ENCODE peak calls at places on chromosomes 2 and 18, in six cellular contexts. One of them, this sample, is unnamed.

GRCh38 chr18:24086082-24086481 is 52.8 kb upstream of the CABYR start:
- DNase-seq in brain microvascular endothelial cell: no peak
- DNase-seq in stomach: no peak
- DNase-seq in endothelial cell: no peak
- DNase-seq in coronary artery: no peak
- DNase-seq in heart left ventricle: no peak
- DNase-seq in this sample: no peak

GRCh38 chr2:44668336-44668735 is 273.2 kb upstream of the SIX3 start:
- DNase-seq in endothelial cell: no peak
- DNase-seq in brain microvascular endothelial cell: no peak
- DNase-seq in heart left ventricle: no peak
- DNase-seq in coronary artery: no peak
- DNase-seq in stomach: no peak
- DNase-seq in this sample: no peak

GRCh38 chr18:59765343-59765742 is 68.1 kb upstream of the CCBE1 start:
- DNase-seq in coronary artery: no peak
- DNase-seq in brain microvascular endothelial cell: no peak
- DNase-seq in heart left ventricle: no peak
- DNase-seq in endothelial cell: no peak
- DNase-seq in stomach: no peak
- DNase-seq in this sample: no peak

GRCh38 chr18:58045265-58046086 is 1.4 kb downstream of the NEDD4L start:
- DNase-seq in stomach: peak
- DNase-seq in endothelial cell: peak
- DNase-seq in coronary artery: no peak
- DNase-seq in heart left ventricle: no peak
- DNase-seq in brain microvascular endothelial cell: no peak
- DNase-seq in this sample: peak

GRCh38 chr2:101125374-101125773 is 25.8 kb downstream of the TBC1D8 start:
- DNase-seq in endothelial cell: no peak
- DNase-seq in coronary artery: no peak
- DNase-seq in stomach: no peak
- DNase-seq in brain microvascular endothelial cell: no peak
- DNase-seq in heart left ventricle: no peak
- DNase-seq in this sample: no peak

GRCh38 chr2:210922419-210922818 is 366.0 kb downstream of the CPS1 start:
- DNase-seq in brain microvascular endothelial cell: no peak
- DNase-seq in endothelial cell: no peak
- DNase-seq in coronary artery: no peak
- DNase-seq in stomach: no peak
- DNase-seq in heart left ventricle: no peak
- DNase-seq in this sample: no peak

GRCh38 chr2:113965644-113966043 is 75.8 kb downstream of the ACTR3 start:
- DNase-seq in stomach: no peak
- DNase-seq in endothelial cell: peak
- DNase-seq in brain microvascular endothelial cell: peak
- DNase-seq in coronary artery: no peak
- DNase-seq in heart left ventricle: no peak
- DNase-seq in this sample: peak

GRCh38 chr2:235510305-235510704 is 16.5 kb downstream of the AGAP1 start:
- DNase-seq in heart left ventricle: no peak
- DNase-seq in coronary artery: no peak
- DNase-seq in stomach: no peak
- DNase-seq in brain microvascular endothelial cell: no peak
- DNase-seq in endothelial cell: no peak
- DNase-seq in this sample: no peak

GRCh38 chr2:205748660-205749059 is 66.4 kb downstream of the NRP2 start:
- DNase-seq in heart left ventricle: no peak
- DNase-seq in endothelial cell: no peak
- DNase-seq in coronary artery: no peak
- DNase-seq in stomach: no peak
- DNase-seq in brain microvascular endothelial cell: no peak
- DNase-seq in this sample: no peak

GRCh38 chr2:147045113-147045512 is 799.7 kb upstream of the ACVR2A start:
- DNase-seq in brain microvascular endothelial cell: peak
- DNase-seq in stomach: peak
- DNase-seq in heart left ventricle: no peak
- DNase-seq in coronary artery: no peak
- DNase-seq in endothelial cell: peak
- DNase-seq in this sample: peak

GRCh38 chr2:113114224-113114945 is 13.0 kb upstream of the IL1RN start:
- DNase-seq in endothelial cell: no peak
- DNase-seq in coronary artery: peak
- DNase-seq in brain microvascular endothelial cell: no peak
- DNase-seq in stomach: no peak
- DNase-seq in heart left ventricle: no peak
- DNase-seq in this sample: no peak

GRCh38 chr18:2965797-2966196 is 47.1 kb downstream of the LPIN2 start:
- DNase-seq in coronary artery: no peak
- DNase-seq in brain microvascular endothelial cell: no peak
- DNase-seq in heart left ventricle: no peak
- DNase-seq in stomach: no peak
- DNase-seq in endothelial cell: no peak
- DNase-seq in this sample: no peak
- TF ChIP-seq CTCF in coronary artery: no peak
- TF ChIP-seq CTCF in brain microvascular endothelial cell: no peak
- TF ChIP-seq CTCF in heart left ventricle: no peak
- TF ChIP-seq CTCF in stomach: no peak
- TF ChIP-seq CTCF in endothelial cell: no peak
- TF ChIP-seq CTCF in this sample: no peak

GRCh38 chr18:2657043-2657512 is 1.6 kb downstream of the SMCHD1 start:
- DNase-seq in heart left ventricle: no peak
- DNase-seq in endothelial cell: no peak
- DNase-seq in stomach: no peak
- DNase-seq in brain microvascular endothelial cell: no peak
- DNase-seq in coronary artery: no peak
- DNase-seq in this sample: no peak
- TF ChIP-seq CTCF in heart left ventricle: no peak
- TF ChIP-seq CTCF in endothelial cell: no peak
- TF ChIP-seq CTCF in stomach: no peak
- TF ChIP-seq CTCF in brain microvascular endothelial cell: no peak
- TF ChIP-seq CTCF in coronary artery: no peak
- TF ChIP-seq CTCF in this sample: no peak

GRCh38 chr2:71223767-71224333 is 3.1 kb downstream of the PAIP2B start:
- DNase-seq in brain microvascular endothelial cell: peak
- DNase-seq in coronary artery: no peak
- DNase-seq in heart left ventricle: peak
- DNase-seq in stomach: peak
- DNase-seq in endothelial cell: peak
- DNase-seq in this sample: peak

GRCh38 chr2:71224457-71224856 is 2.4 kb downstream of the PAIP2B start:
- DNase-seq in endothelial cell: no peak
- DNase-seq in heart left ventricle: no peak
- DNase-seq in coronary artery: no peak
- DNase-seq in stomach: no peak
- DNase-seq in brain microvascular endothelial cell: no peak
- DNase-seq in this sample: no peak

GRCh38 chr2:71224935-71225334 is 2.0 kb downstream of the PAIP2B start:
- DNase-seq in brain microvascular endothelial cell: no peak
- DNase-seq in coronary artery: no peak
- DNase-seq in stomach: no peak
- DNase-seq in endothelial cell: no peak
- DNase-seq in heart left ventricle: no peak
- DNase-seq in this sample: no peak

GRCh38 chr2:71226965-71227560 is at the start of gene PAIP2B:
- DNase-seq in endothelial cell: peak
- DNase-seq in heart left ventricle: peak
- DNase-seq in brain microvascular endothelial cell: peak
- DNase-seq in coronary artery: peak
- DNase-seq in stomach: peak
- DNase-seq in this sample: peak

DNA sequence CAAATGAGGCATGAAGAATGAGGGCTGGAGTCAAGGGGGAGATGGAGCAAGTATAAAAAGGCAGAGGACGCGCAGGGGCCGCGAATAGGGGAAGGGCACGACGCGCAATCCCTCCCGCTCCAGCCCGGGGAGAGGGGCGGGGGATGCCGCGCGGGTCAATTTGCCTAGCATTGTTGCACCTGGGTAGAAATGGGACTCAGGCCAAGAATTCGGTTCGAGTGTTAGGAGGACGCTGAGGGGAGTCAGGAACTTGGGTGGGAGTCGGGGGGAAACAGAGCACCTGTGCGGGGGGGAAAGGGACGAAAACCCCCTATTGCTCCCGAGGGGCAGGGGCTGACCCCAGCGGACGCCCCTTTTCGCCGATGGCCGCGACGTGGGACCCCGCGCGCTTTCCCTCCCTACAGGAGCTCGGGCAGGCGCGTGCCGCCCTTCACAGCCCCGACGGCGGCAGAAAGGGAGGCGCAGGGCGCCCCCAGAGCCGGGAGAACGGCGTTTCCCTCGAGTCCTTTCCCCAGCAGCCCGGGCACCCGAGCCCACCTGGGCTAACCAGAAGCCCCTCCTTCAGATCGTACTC is 425 bp downstream of the PAIP2B start:
- DNase-seq in endothelial cell: peak
- DNase-seq in heart left ventricle: peak
- DNase-seq in coronary artery: peak
- DNase-seq in brain microvascular endothelial cell: no peak
- DNase-seq in stomach: peak
- DNase-seq in this sample: peak
- TF ChIP-seq CTCF in endothelial cell: no peak
- TF ChIP-seq CTCF in heart left ventricle: no peak
- TF ChIP-seq CTCF in coronary artery: no peak
- TF ChIP-seq CTCF in brain microvascular endothelial cell: no peak
- TF ChIP-seq CTCF in stomach: no peak
- TF ChIP-seq CTCF in this sample: no peak

GRCh38 chr18:26832302-26832701 is 33.2 kb downstream of the AQP4 start:
- DNase-seq in coronary artery: no peak
- DNase-seq in stomach: no peak
- DNase-seq in endothelial cell: no peak
- DNase-seq in brain microvascular endothelial cell: no peak
- DNase-seq in heart left ventricle: no peak
- DNase-seq in this sample: no peak

GRCh38 chr18:26827581-26827980 is 37.9 kb downstream of the AQP4 start:
- DNase-seq in heart left ventricle: no peak
- DNase-seq in stomach: no peak
- DNase-seq in coronary artery: no peak
- DNase-seq in endothelial cell: no peak
- DNase-seq in brain microvascular endothelial cell: no peak
- DNase-seq in this sample: no peak
- TF ChIP-seq CTCF in heart left ventricle: no peak
- TF ChIP-seq CTCF in stomach: no peak
- TF ChIP-seq CTCF in coronary artery: no peak
- TF ChIP-seq CTCF in endothelial cell: no peak
- TF ChIP-seq CTCF in brain microvascular endothelial cell: no peak
- TF ChIP-seq CTCF in this sample: peak

DNA sequence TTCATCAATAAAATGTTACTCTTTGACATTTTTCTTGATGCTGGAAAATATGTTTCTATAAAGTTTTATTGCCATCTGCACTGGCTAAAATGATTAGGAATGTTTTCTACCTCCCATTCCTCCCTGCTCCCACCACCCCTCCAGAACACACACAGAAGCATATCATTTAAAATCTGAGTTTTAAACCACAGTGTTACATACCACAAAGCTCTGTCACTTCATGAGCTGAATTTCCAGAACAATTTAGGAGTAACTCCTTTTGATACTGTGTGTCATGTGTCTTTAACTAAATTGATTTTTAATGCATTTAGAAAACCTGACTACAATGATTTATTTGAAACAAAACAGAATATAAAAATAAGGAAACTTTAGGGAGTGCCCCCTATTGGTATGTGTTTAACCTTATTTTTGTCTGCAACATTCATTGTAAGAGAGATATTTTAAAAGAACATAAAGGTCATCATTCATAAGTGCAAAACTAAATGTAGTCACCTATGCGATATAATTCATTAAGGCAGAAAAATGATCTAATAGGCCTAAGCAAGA is 52.0 kb downstream of the FEZ2 start:
- DNase-seq in endothelial cell: no peak
- DNase-seq in coronary artery: no peak
- DNase-seq in stomach: no peak
- DNase-seq in brain microvascular endothelial cell: no peak
- DNase-seq in heart left ventricle: no peak
- DNase-seq in this sample: no peak
- TF ChIP-seq CTCF in endothelial cell: no peak
- TF ChIP-seq CTCF in coronary artery: no peak
- TF ChIP-seq CTCF in stomach: peak
- TF ChIP-seq CTCF in brain microvascular endothelial cell: no peak
- TF ChIP-seq CTCF in heart left ventricle: no peak
- TF ChIP-seq CTCF in this sample: no peak

DNA sequence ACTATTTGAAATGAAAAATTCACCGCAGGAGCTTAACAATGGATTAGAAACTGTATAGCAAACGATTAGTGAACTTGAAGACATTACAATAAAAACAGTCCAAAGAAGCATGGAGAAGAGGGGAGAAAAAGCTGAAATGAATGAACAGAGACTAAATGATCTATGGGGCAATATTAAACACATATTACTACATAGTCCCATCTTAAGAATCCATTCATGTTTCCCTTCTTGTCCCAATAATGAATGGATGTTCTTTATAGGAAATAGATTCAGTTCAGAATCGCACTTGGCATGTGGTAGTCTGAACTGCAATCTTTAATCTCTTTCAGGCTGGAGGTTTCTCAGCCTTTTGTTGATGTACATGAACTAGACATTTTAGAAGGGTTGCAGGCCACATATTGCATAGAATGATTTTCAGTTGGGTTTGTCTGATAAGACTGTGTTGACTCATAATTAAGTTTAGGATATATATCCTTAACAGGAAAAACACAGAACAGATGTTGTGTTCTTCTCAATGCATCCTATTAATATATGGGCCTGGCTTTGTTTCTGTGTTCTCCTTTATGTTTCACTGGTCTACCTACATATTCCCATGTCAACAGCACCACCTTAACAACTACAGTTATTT is 27.9 kb downstream of the CCDC88A start:
- DNase-seq in coronary artery: no peak
- DNase-seq in endothelial cell: no peak
- DNase-seq in brain microvascular endothelial cell: no peak
- DNase-seq in stomach: no peak
- DNase-seq in heart left ventricle: no peak
- DNase-seq in this sample: no peak
- TF ChIP-seq CTCF in coronary artery: no peak
- TF ChIP-seq CTCF in endothelial cell: no peak
- TF ChIP-seq CTCF in brain microvascular endothelial cell: no peak
- TF ChIP-seq CTCF in stomach: no peak
- TF ChIP-seq CTCF in heart left ventricle: no peak
- TF ChIP-seq CTCF in this sample: no peak

DNA sequence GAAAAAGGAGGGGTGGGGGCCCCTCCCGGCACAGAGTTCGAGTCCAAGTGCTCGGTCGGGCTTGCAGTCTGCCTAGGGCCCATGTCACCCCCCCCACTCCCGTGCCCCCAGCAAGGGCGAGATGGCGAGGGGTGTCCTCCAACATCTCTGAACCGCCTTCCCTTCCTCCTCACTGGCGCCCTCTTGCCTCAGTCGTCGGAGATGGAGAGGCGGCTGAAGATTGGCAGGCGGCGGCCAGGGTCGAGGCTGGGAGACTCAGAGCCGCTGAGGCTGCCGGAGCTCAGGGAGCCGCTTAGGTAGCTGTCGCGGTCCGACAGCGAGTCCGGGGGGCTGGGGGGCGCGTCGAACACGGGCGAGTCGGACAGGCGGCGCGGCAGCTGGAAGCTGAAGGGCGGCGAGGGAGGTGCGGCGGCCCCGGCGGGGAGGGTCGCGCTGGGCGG is 2.3 kb downstream of the ZFP36L2 start:
- DNase-seq in endothelial cell: peak
- DNase-seq in brain microvascular endothelial cell: peak
- DNase-seq in coronary artery: no peak
- DNase-seq in heart left ventricle: peak
- DNase-seq in stomach: peak
- DNase-seq in this sample: peak
- TF ChIP-seq CTCF in endothelial cell: peak
- TF ChIP-seq CTCF in brain microvascular endothelial cell: peak
- TF ChIP-seq CTCF in coronary artery: no peak
- TF ChIP-seq CTCF in heart left ventricle: peak
- TF ChIP-seq CTCF in stomach: no peak
- TF ChIP-seq CTCF in this sample: peak

GRCh38 chr2:217289909-217290283 is 430.0 kb upstream of the TNP1 start:
- DNase-seq in coronary artery: no peak
- DNase-seq in brain microvascular endothelial cell: no peak
- DNase-seq in endothelial cell: no peak
- DNase-seq in stomach: no peak
- DNase-seq in heart left ventricle: no peak
- DNase-seq in this sample: no peak
- TF ChIP-seq CTCF in coronary artery: no peak
- TF ChIP-seq CTCF in brain microvascular endothelial cell: no peak
- TF ChIP-seq CTCF in endothelial cell: no peak
- TF ChIP-seq CTCF in stomach: no peak
- TF ChIP-seq CTCF in heart left ventricle: no peak
- TF ChIP-seq CTCF in this sample: no peak

This sample was measured in neural crest cell.